ENCODE peak calls at places on chromosomes 3 and 15, in four cellular contexts. One of them, this sample, is unnamed.

GRCh38 chr3:137039570-137039969 is 81.8 kb downstream of the IL20RB start:
- DNase-seq in K562: no peak
- DNase-seq in HepG2: no peak
- DNase-seq in A549: no peak
- DNase-seq in this sample: no peak

GRCh38 chr15:91655891-91656290 is 197.6 kb upstream of the SLCO3A1 start:
- DNase-seq in HepG2: no peak
- DNase-seq in A549: no peak
- DNase-seq in K562: no peak
- DNase-seq in this sample: no peak

GRCh38 chr3:24538891-24539290 is 44.2 kb upstream of the THRB start:
- DNase-seq in K562: no peak
- DNase-seq in A549: no peak
- DNase-seq in HepG2: no peak
- DNase-seq in this sample: no peak

GRCh38 chr3:46946856-46947544 is 29.5 kb downstream of the CCDC12 start:
- DNase-seq in A549: peak
- DNase-seq in HepG2: peak
- DNase-seq in K562: peak
- DNase-seq in this sample: no peak

GRCh38 chr3:114418724-114419543 is 125.1 kb downstream of the TIGIT start:
- DNase-seq in A549: peak
- DNase-seq in HepG2: peak
- DNase-seq in K562: peak
- DNase-seq in this sample: no peak

GRCh38 chr3:117695321-117695720 is 985.7 kb downstream of the TUSC7 start:
- DNase-seq in HepG2: no peak
- DNase-seq in K562: no peak
- DNase-seq in A549: no peak
- DNase-seq in this sample: no peak

GRCh38 chr15:61195116-61196002 is 33.7 kb downstream of the RORA start:
- DNase-seq in K562: peak
- DNase-seq in HepG2: peak
- DNase-seq in A549: peak
- DNase-seq in this sample: no peak

GRCh38 chr3:51353566-51354140 is 31.4 kb upstream of the MANF start:
- DNase-seq in A549: no peak
- DNase-seq in HepG2: no peak
- DNase-seq in K562: no peak
- DNase-seq in this sample: no peak

GRCh38 chr3:31047673-31048072 is 153.2 kb upstream of the GADL1 start:
- DNase-seq in HepG2: no peak
- DNase-seq in K562: no peak
- DNase-seq in A549: no peak
- DNase-seq in this sample: no peak

GRCh38 chr3:189941679-189942078 is 179.0 kb downstream of the P3H2 start:
- DNase-seq in A549: peak
- DNase-seq in K562: no peak
- DNase-seq in HepG2: peak
- DNase-seq in this sample: no peak

GRCh38 chr3:50177346-50177745 is 14.1 kb upstream of the GNAT1 start:
- DNase-seq in A549: no peak
- DNase-seq in HepG2: no peak
- DNase-seq in K562: no peak
- DNase-seq in this sample: no peak

GRCh38 chr3:42732829-42733459 is 30.3 kb upstream of the HHATL start:
- DNase-seq in A549: no peak
- DNase-seq in K562: peak
- DNase-seq in HepG2: peak
- DNase-seq in this sample: no peak

GRCh38 chr15:28896944-28897343 is 11.2 kb downstream of the APBA2 start:
- DNase-seq in A549: no peak
- DNase-seq in K562: no peak
- DNase-seq in HepG2: peak
- DNase-seq in this sample: no peak

GRCh38 chr3:120350431-120350941 is 1.3 kb upstream of the LRRC58 start:
- DNase-seq in A549: peak
- DNase-seq in K562: peak
- DNase-seq in HepG2: peak
- DNase-seq in this sample: no peak

GRCh38 chr15:43317566-43318184 is 12.7 kb downstream of the LCMT2 start:
- DNase-seq in K562: no peak
- DNase-seq in HepG2: peak
- DNase-seq in A549: no peak
- DNase-seq in this sample: no peak

GRCh38 chr3:127072971-127073851 is 90.3 kb downstream of the PLXNA1 start:
- DNase-seq in A549: no peak
- DNase-seq in HepG2: no peak
- DNase-seq in K562: no peak
- DNase-seq in this sample: no peak

DNA sequence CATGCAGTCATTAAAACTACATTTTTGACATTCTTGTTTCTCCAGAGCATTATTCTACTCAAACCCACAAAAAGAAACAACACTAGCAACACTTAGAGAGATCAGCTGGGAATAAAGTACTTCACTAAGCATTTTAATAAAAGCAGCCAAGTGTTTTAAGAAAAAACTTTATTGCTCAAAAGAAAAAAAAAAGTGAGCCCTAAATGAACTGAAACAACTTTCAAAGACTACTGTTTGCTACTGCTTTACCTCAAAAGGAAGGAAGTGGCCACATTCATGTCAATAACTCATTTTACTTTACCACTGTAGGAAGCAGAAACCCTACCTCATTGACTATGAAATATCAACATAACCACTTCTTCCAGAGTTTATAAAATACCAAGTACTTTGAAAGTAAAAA is 91.3 kb downstream of the UACA start:
- DNase-seq in A549: no peak
- DNase-seq in K562: no peak
- DNase-seq in HepG2: no peak
- DNase-seq in this sample: no peak
- TF ChIP-seq NR3C1 in A549: no peak
- TF ChIP-seq NR3C1 in K562: no peak
- TF ChIP-seq NR3C1 in HepG2: no peak
- TF ChIP-seq NR3C1 in this sample: no peak

GRCh38 chr3:65854606-65855304 is 184.0 kb downstream of the MAGI1 start:
- DNase-seq in K562: no peak
- DNase-seq in A549: peak
- DNase-seq in HepG2: no peak
- DNase-seq in this sample: no peak
- TF ChIP-seq JUN in K562: no peak
- TF ChIP-seq JUN in A549: no peak
- TF ChIP-seq JUN in HepG2: no peak
- TF ChIP-seq JUN in this sample: no peak

GRCh38 chr3:99757948-99758347 is 59.7 kb upstream of the CMSS1 start:
- DNase-seq in A549: no peak
- DNase-seq in HepG2: no peak
- DNase-seq in K562: no peak
- DNase-seq in this sample: no peak

GRCh38 chr3:99758502-99759177 is 59.0 kb upstream of the CMSS1 start:
- DNase-seq in A549: no peak
- DNase-seq in K562: no peak
- DNase-seq in HepG2: no peak
- DNase-seq in this sample: no peak

GRCh38 chr3:99751649-99752048 is 66.0 kb upstream of the CMSS1 start:
- DNase-seq in HepG2: no peak
- DNase-seq in A549: no peak
- DNase-seq in K562: no peak
- DNase-seq in this sample: no peak

GRCh38 chr3:99755831-99756230 is 61.8 kb upstream of the CMSS1 start:
- DNase-seq in K562: no peak
- DNase-seq in HepG2: no peak
- DNase-seq in A549: no peak
- DNase-seq in this sample: no peak

GRCh38 chr3:99753268-99753975 is 64.2 kb upstream of the CMSS1 start:
- DNase-seq in K562: peak
- DNase-seq in A549: peak
- DNase-seq in HepG2: peak
- DNase-seq in this sample: peak
- TF ChIP-seq NR3C1 in K562: no peak
- TF ChIP-seq NR3C1 in A549: no peak
- TF ChIP-seq NR3C1 in HepG2: no peak
- TF ChIP-seq NR3C1 in this sample: no peak

GRCh38 chr3:98003306-98003969 is 31.2 kb upstream of the RIOX2 start:
- DNase-seq in K562: no peak
- DNase-seq in A549: no peak
- DNase-seq in HepG2: no peak
- DNase-seq in this sample: no peak
- TF ChIP-seq JUN in K562: no peak
- TF ChIP-seq JUN in A549: no peak
- TF ChIP-seq JUN in HepG2: no peak
- TF ChIP-seq JUN in this sample: no peak

DNA sequence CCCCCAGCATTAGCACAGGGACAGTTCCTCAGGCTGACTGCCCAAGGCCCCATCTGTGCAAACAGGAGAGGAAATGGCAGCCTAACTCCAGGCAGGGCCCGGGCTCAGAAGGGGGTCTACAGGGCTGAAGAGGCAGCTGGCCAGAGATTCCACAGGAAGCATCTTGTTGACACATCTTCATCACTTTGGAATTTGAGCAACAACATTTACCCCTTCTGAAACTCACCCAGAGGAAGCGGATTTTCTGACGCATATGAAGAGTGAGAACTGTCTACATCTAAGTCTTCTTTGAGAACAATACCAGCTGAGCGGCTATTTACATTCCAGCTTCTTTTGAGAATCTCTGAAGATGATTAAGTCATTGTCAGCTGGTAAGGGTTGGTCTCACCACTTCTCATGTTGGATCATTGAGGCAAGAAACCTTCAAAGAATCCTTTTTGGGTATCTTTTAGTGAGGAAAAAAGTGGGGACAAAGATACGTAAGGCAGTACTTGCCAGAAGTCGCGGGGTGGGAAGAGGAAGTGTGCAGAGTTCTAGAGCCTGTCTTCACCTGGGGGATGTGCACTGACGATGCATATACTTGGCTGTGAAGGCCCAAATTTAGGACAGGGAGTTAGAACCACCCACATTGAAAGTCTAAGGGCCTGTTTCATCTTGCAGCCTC is 25.4 kb upstream of the SRP14 start:
- DNase-seq in K562: no peak
- DNase-seq in HepG2: no peak
- DNase-seq in A549: no peak
- DNase-seq in this sample: no peak
- TF ChIP-seq NR3C1 in K562: no peak
- TF ChIP-seq NR3C1 in HepG2: no peak
- TF ChIP-seq NR3C1 in A549: no peak
- TF ChIP-seq NR3C1 in this sample: no peak

GRCh38 chr15:39583586-39584265 is 2.8 kb downstream of the THBS1 start:
- DNase-seq in A549: peak
- DNase-seq in HepG2: peak
- DNase-seq in K562: peak
- DNase-seq in this sample: peak
- TF ChIP-seq JUN in A549: no peak
- TF ChIP-seq JUN in HepG2: no peak
- TF ChIP-seq JUN in K562: no peak
- TF ChIP-seq JUN in this sample: no peak

GRCh38 chr3:39126532-39127071 is 19.1 kb downstream of the TTC21A start:
- DNase-seq in HepG2: peak
- DNase-seq in K562: peak
- DNase-seq in A549: no peak
- DNase-seq in this sample: peak
- TF ChIP-seq NR3C1 in HepG2: no peak
- TF ChIP-seq NR3C1 in K562: no peak
- TF ChIP-seq NR3C1 in A549: no peak
- TF ChIP-seq NR3C1 in this sample: no peak

GRCh38 chr15:67834593-67835348 is 5.1 kb downstream of the RNU6-1 start:
- DNase-seq in K562: no peak
- DNase-seq in A549: no peak
- DNase-seq in HepG2: no peak
- DNase-seq in this sample: peak

GRCh38 chr15:67836134-67836455 is 3.8 kb downstream of the RNU6-1 start:
- DNase-seq in A549: no peak
- DNase-seq in K562: no peak
- DNase-seq in HepG2: no peak
- DNase-seq in this sample: peak

GRCh38 chr15:67836955-67837354 is 2.9 kb downstream of the RNU6-1 start:
- DNase-seq in A549: no peak
- DNase-seq in HepG2: no peak
- DNase-seq in K562: no peak
- DNase-seq in this sample: no peak

GRCh38 chr15:67835349-67836133 is 4.3 kb downstream of the RNU6-1 start:
- DNase-seq in K562: no peak
- DNase-seq in HepG2: no peak
- DNase-seq in A549: no peak
- DNase-seq in this sample: peak

GRCh38 chr15:67836477-67836876 is 3.4 kb downstream of the RNU6-1 start:
- DNase-seq in HepG2: no peak
- DNase-seq in A549: peak
- DNase-seq in K562: peak
- DNase-seq in this sample: peak
- TF ChIP-seq JUN in HepG2: no peak
- TF ChIP-seq JUN in A549: no peak
- TF ChIP-seq JUN in K562: no peak
- TF ChIP-seq JUN in this sample: no peak

GRCh38 chr3:128285925-128286275 is 132.6 kb downstream of the EEFSEC start:
- DNase-seq in K562: no peak
- DNase-seq in HepG2: no peak
- DNase-seq in A549: no peak
- DNase-seq in this sample: no peak

GRCh38 chr3:128289534-128289933 is 136.3 kb downstream of the EEFSEC start:
- DNase-seq in K562: no peak
- DNase-seq in HepG2: no peak
- DNase-seq in A549: no peak
- DNase-seq in this sample: no peak

GRCh38 chr3:128287161-128287560 is 133.9 kb downstream of the EEFSEC start:
- DNase-seq in K562: no peak
- DNase-seq in HepG2: no peak
- DNase-seq in A549: no peak
- DNase-seq in this sample: no peak

GRCh38 chr3:128285042-128285924 is 132.0 kb downstream of the EEFSEC start:
- DNase-seq in K562: no peak
- DNase-seq in A549: no peak
- DNase-seq in HepG2: no peak
- DNase-seq in this sample: no peak

DNA sequence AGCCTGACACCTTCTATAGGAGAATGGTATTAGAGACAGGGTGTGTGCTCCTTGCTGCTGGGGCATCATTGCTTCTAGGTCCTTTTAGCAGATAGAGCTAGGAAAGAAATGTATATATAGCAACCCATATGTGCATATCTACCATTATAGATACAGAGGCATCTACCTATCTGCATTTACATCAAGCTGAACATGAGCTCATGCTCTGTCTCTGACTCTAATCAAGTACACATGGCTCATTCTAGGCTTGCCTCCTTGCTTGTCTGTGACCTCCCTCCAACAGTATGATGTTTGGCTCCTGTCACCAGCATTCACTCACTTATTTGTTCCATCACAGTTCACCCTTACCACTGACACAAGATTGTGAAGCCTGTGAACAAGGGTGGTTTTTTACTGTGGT is 133.4 kb downstream of the EEFSEC start:
- DNase-seq in A549: no peak
- DNase-seq in HepG2: no peak
- DNase-seq in K562: no peak
- DNase-seq in this sample: no peak
- TF ChIP-seq NR3C1 in A549: no peak
- TF ChIP-seq NR3C1 in HepG2: no peak
- TF ChIP-seq NR3C1 in K562: no peak
- TF ChIP-seq NR3C1 in this sample: no peak

This sample was measured in WTC11.